ENCODE peak calls at places on chromosomes 2 and 18, in five cellular contexts. Y is CD8-positive, alpha-beta memory T cell; M is OCI-LY7; F is fibroblast of lung; Q is endodermal cell. I is an unnamed sample. For H3K4me1, the result is how much of the 10 kb centered on the place peaks cover.

GRCh38 chr2:199480966-199481365 is 23.2 kb upstream of the SATB2 start:
- DNase-seq in Q (peak), F (no peak), Y (no peak), M (peak), I (no peak)

GRCh38 chr18:73244411-73244810 is 376.6 kb upstream of the NETO1 start:
- DNase-seq in Q (no peak), M (no peak), F (peak), Y (no peak), I (no peak)

GRCh38 chr2:36376319-36376765 is 20.8 kb downstream of the CRIM1 start:
- DNase-seq in Y (no peak), M (no peak), F (peak), Q (no peak), I (peak)

GRCh38 chr2:142220901-142221300 is 90.1 kb upstream of the LRP1B start:
- DNase-seq in Q (no peak), Y (no peak), M (no peak), F (peak), I (no peak)

GRCh38 chr2:57528499-57528898 is 518.1 kb upstream of the VRK2 start:
- DNase-seq in Y (no peak), F (no peak), Q (peak), M (no peak), I (no peak)

GRCh38 chr2:30106543-30106942 is 40.3 kb upstream of the YPEL5 start:
- DNase-seq in M (no peak), Q (peak), F (no peak), Y (no peak), I (no peak)

GRCh38 chr2:230230087-230230486 is 4.6 kb downstream of the SP140 start:
- DNase-seq in Y (no peak), Q (peak), M (no peak), F (peak), I (no peak)

GRCh38 chr2:180101846-180102245 is 94.7 kb upstream of the CWC22 start:
- DNase-seq in F (no peak), Q (no peak), M (no peak), Y (no peak), I (no peak)

GRCh38 chr2:148255929-148256328 is 235.0 kb downstream of the MBD5 start:
- DNase-seq in Y (no peak), Q (no peak), M (no peak), F (peak), I (peak)

GRCh38 chr2:14722919-14723559 is 90.5 kb downstream of the LRATD1 start:
- DNase-seq in F (no peak), Q (no peak), M (no peak), Y (no peak), I (no peak)

GRCh38 chr2:106561356-106561755 is 74.2 kb downstream of the CD8B2 start:
- DNase-seq in M (no peak), Y (no peak), F (no peak), Q (no peak), I (no peak)

GRCh38 chr18:69787825-69788547 is 159.7 kb downstream of the CD226 start:
- DNase-seq in F (peak), M (no peak), Y (no peak), Q (no peak), I (no peak)

GRCh38 chr2:86297382-86298147 is 39.9 kb downstream of the REEP1 start:
- DNase-seq in F (no peak), M (peak), Y (no peak), Q (no peak), I (no peak)

GRCh38 chr2:14634885-14635871 is 2.7 kb downstream of the LRATD1 start:
- DNase-seq in F (peak), Q (peak), Y (no peak), M (no peak), I (peak)

GRCh38 chr2:68878071-68878711 is 7.0 kb upstream of the BMP10 start:
- DNase-seq in Q (no peak), Y (no peak), M (no peak), F (no peak), I (no peak)

GRCh38 chr2:53905396-53905795 is 45.6 kb upstream of the GPR75 start:
- DNase-seq in F (no peak), M (no peak), Q (no peak), Y (no peak), I (no peak)

GRCh38 chr2:209238765-209239584 is 184.9 kb upstream of the MAP2 start:
- DNase-seq in Q (no peak), Y (no peak), M (no peak), F (no peak), I (no peak)

GRCh38 chr18:58993260-58993659 is 128.6 kb downstream of the ZNF532 start:
- DNase-seq in Q (no peak), M (no peak), F (peak), Y (no peak), I (no peak)

GRCh38 chr2:230435431-230435830 is 19.4 kb downstream of the SP100 start:
- DNase-seq in Q (no peak), Y (no peak), M (no peak), F (no peak), I (no peak)

GRCh38 chr2:166163775-166164174 is 36.0 kb upstream of the SCN1A start:
- DNase-seq in M (no peak), Q (no peak), Y (no peak), F (peak), I (no peak)

DNA sequence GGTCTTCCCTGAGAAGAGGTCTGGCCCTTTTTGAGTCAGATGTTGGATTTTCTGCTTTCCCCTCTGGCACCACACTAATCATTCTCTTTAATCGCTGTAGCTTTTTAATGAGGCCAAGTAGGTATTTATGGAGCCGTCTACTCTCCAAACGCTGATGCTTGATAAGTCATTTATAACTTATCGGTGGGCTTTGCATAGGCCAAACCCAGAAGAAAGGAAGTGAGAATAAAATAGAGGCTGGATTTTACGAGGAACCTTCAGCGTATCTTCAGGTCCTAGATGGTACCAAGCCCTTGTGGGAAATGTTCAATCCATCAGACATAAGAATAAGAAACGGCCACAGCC is 142.5 kb upstream of the CTAGE1 start:
- DNase-seq in Q (no peak), Y (no peak), M (no peak), F (no peak), I (no peak)
- H3K4me1 ChIP-seq in Q (under half), Y (under half), M (under half), F (under half), I (under half)

GRCh38 chr2:240384711-240385450 is 50.6 kb upstream of the GPC1 start:
- DNase-seq in F (no peak), M (no peak), Y (no peak), Q (no peak), I (peak)

GRCh38 chr2:240387325-240387668 is 48.2 kb upstream of the GPC1 start:
- DNase-seq in M (no peak), F (no peak), Q (no peak), Y (no peak), I (no peak)

GRCh38 chr2:240387669-240388358 is 47.6 kb upstream of the GPC1 start:
- DNase-seq in Q (no peak), F (peak), Y (no peak), M (no peak), I (no peak)

GRCh38 chr2:240383871-240384700 is 51.4 kb upstream of the GPC1 start:
- DNase-seq in Q (no peak), M (no peak), F (no peak), Y (no peak), I (no peak)

GRCh38 chr2:240386321-240386720 is 49.1 kb upstream of the GPC1 start:
- DNase-seq in M (no peak), Y (no peak), Q (no peak), F (no peak), I (no peak)
- H3K27ac ChIP-seq in M (no peak), Y (no peak), Q (no peak), F (no peak), I (no peak)

GRCh38 chr2:170291474-170291873 is 113.5 kb downstream of the MYO3B start:
- DNase-seq in M (no peak), Q (no peak), F (no peak), Y (no peak), I (no peak)
- H3K4me3 ChIP-seq in M (no peak), Q (no peak), F (no peak), Y (no peak), I (no peak)

GRCh38 chr18:63238711-63239110 is 80.9 kb downstream of the BCL2 start:
- DNase-seq in F (no peak), Y (no peak), Q (peak), M (no peak), I (no peak)
- H3K4me1 ChIP-seq in F (under half), Y (under half), Q (under half), M (under half), I (under half)